ENCODE peak calls at places on chromosomes 11 and 22, in five cellular contexts. A is stimulated activated CD8-positive, alpha-beta memory T cell treated with anti-CD3 and anti-CD28 coated beads, Interleukin-7, amount 100 ng/mL, for 1 hour; O is skeletal muscle cell; C is activated CD4-positive, alpha-beta T cell treated with anti-CD3 and anti-CD28 coated beads, Interleukin-2, amount 10 ng/mL, durations not matched to agents 7 days and 5 days; Y is activated CD8-positive, alpha-beta memory T cell treated with anti-CD3 and anti-CD28 coated beads for 1 hour. X is an unnamed sample.

GRCh38 chr11:120324932-120325810 is at the start of gene TLCD5:
- DNase-seq in O (no peak), A (no peak), Y (no peak), C (no peak), X (no peak)

GRCh38 chr11:59680287-59681154 is 11.7 kb upstream of the PATL1 start:
- DNase-seq in Y (peak; percentile 3), O (peak; percentile 47), A (peak; percentile 8), C (peak; percentile 74), X (peak; percentile 31)

GRCh38 chr22:31800065-31800464 is 46.2 kb downstream of the DEPDC5 start:
- DNase-seq in C (no peak), A (no peak), O (no peak), Y (no peak), X (no peak)

GRCh38 chr11:111335124-111335535 is 36.8 kb downstream of the POU2AF3 start:
- DNase-seq in Y (no peak), O (no peak), C (no peak), A (no peak), X (no peak)

GRCh38 chr22:20131856-20132685 is 467 bp downstream of the ZDHHC8 start:
- DNase-seq in O (no peak), Y (no peak), A (no peak), C (peak; percentile 24), X (no peak)

GRCh38 chr11:115325523-115325922 is 178.7 kb downstream of the CADM1 start:
- DNase-seq in C (no peak), Y (no peak), A (no peak), O (no peak), X (no peak)

GRCh38 chr22:33919591-33920501 is at the start of gene LARGE1:
- DNase-seq in C (no peak), Y (no peak), O (no peak), A (no peak), X (no peak)

GRCh38 chr11:64123679-64124078 is 42.2 kb downstream of the MACROD1 start:
- DNase-seq in Y (no peak), C (no peak), A (no peak), O (no peak), X (no peak)

GRCh38 chr11:117424781-117425180 is 97.1 kb downstream of the CEP164 start:
- DNase-seq in Y (no peak), A (no peak), O (peak; percentile 39), C (no peak), X (no peak)

GRCh38 chr11:61061081-61061826 is 41.0 kb upstream of the CD5 start:
- DNase-seq in Y (peak; percentile 39), A (no peak), C (peak; percentile 81), O (no peak), X (no peak)